ENCODE peak calls at places on chromosomes 2 and 18, in eight cellular contexts. One of them, this sample, is unnamed.

GRCh38 chr2:27078267-27079194 is at the start of gene EMILIN1:
- DNase-seq in activated naive CD8-positive, alpha-beta T cell treated with anti-CD3 and anti-CD28 coated beads, Interleukin-2, amount 50 U/mL, for 24 hours: no peak
- DNase-seq in hypothalamus: no peak
- DNase-seq in Ammon's horn: peak
- DNase-seq in aorta: peak
- DNase-seq in mesenteric fat pad: peak
- DNase-seq in GM12865: no peak
- DNase-seq in left ventricle myocardium inferior: peak
- DNase-seq in this sample: peak

GRCh38 chr18:46072959-46073358 is 899 bp upstream of the PSTPIP2 start:
- DNase-seq in activated naive CD8-positive, alpha-beta T cell treated with anti-CD3 and anti-CD28 coated beads, Interleukin-2, amount 50 U/mL, for 24 hours: no peak
- DNase-seq in Ammon's horn: no peak
- DNase-seq in hypothalamus: no peak
- DNase-seq in left ventricle myocardium inferior: no peak
- DNase-seq in GM12865: no peak
- DNase-seq in aorta: no peak
- DNase-seq in mesenteric fat pad: no peak
- DNase-seq in this sample: no peak

GRCh38 chr2:216633616-216634316 is 546 bp downstream of the IGFBP2 start:
- DNase-seq in Ammon's horn: no peak
- DNase-seq in activated naive CD8-positive, alpha-beta T cell treated with anti-CD3 and anti-CD28 coated beads, Interleukin-2, amount 50 U/mL, for 24 hours: peak
- DNase-seq in aorta: no peak
- DNase-seq in hypothalamus: no peak
- DNase-seq in left ventricle myocardium inferior: no peak
- DNase-seq in mesenteric fat pad: no peak
- DNase-seq in GM12865: no peak
- DNase-seq in this sample: no peak

GRCh38 chr2:242027676-242028450 is 158.3 kb downstream of the RTP5 start:
- DNase-seq in aorta: peak
- DNase-seq in activated naive CD8-positive, alpha-beta T cell treated with anti-CD3 and anti-CD28 coated beads, Interleukin-2, amount 50 U/mL, for 24 hours: no peak
- DNase-seq in GM12865: no peak
- DNase-seq in hypothalamus: no peak
- DNase-seq in mesenteric fat pad: peak
- DNase-seq in left ventricle myocardium inferior: no peak
- DNase-seq in Ammon's horn: no peak
- DNase-seq in this sample: no peak

GRCh38 chr2:113200236-113200635 is 26.5 kb downstream of the PSD4 start:
- DNase-seq in GM12865: no peak
- DNase-seq in left ventricle myocardium inferior: no peak
- DNase-seq in activated naive CD8-positive, alpha-beta T cell treated with anti-CD3 and anti-CD28 coated beads, Interleukin-2, amount 50 U/mL, for 24 hours: no peak
- DNase-seq in hypothalamus: no peak
- DNase-seq in mesenteric fat pad: no peak
- DNase-seq in aorta: peak
- DNase-seq in Ammon's horn: no peak
- DNase-seq in this sample: no peak

GRCh38 chr2:94984964-94985575 is 40.4 kb upstream of the MAL start:
- DNase-seq in GM12865: no peak
- DNase-seq in aorta: no peak
- DNase-seq in activated naive CD8-positive, alpha-beta T cell treated with anti-CD3 and anti-CD28 coated beads, Interleukin-2, amount 50 U/mL, for 24 hours: no peak
- DNase-seq in mesenteric fat pad: no peak
- DNase-seq in left ventricle myocardium inferior: no peak
- DNase-seq in hypothalamus: no peak
- DNase-seq in Ammon's horn: no peak
- DNase-seq in this sample: no peak

GRCh38 chr2:226802573-226802972 is 3.0 kb upstream of the IRS1 start:
- DNase-seq in aorta: no peak
- DNase-seq in GM12865: peak
- DNase-seq in activated naive CD8-positive, alpha-beta T cell treated with anti-CD3 and anti-CD28 coated beads, Interleukin-2, amount 50 U/mL, for 24 hours: no peak
- DNase-seq in mesenteric fat pad: no peak
- DNase-seq in left ventricle myocardium inferior: no peak
- DNase-seq in Ammon's horn: peak
- DNase-seq in hypothalamus: no peak
- DNase-seq in this sample: peak

GRCh38 chr2:26471278-26471677 is 6.6 kb downstream of the OTOF start:
- DNase-seq in GM12865: no peak
- DNase-seq in aorta: no peak
- DNase-seq in left ventricle myocardium inferior: no peak
- DNase-seq in mesenteric fat pad: no peak
- DNase-seq in hypothalamus: no peak
- DNase-seq in Ammon's horn: no peak
- DNase-seq in activated naive CD8-positive, alpha-beta T cell treated with anti-CD3 and anti-CD28 coated beads, Interleukin-2, amount 50 U/mL, for 24 hours: no peak
- DNase-seq in this sample: no peak

GRCh38 chr18:34929336-34929780 is 111.9 kb upstream of the MAPRE2 start:
- DNase-seq in GM12865: no peak
- DNase-seq in mesenteric fat pad: no peak
- DNase-seq in left ventricle myocardium inferior: no peak
- DNase-seq in activated naive CD8-positive, alpha-beta T cell treated with anti-CD3 and anti-CD28 coated beads, Interleukin-2, amount 50 U/mL, for 24 hours: no peak
- DNase-seq in Ammon's horn: no peak
- DNase-seq in aorta: no peak
- DNase-seq in hypothalamus: no peak
- DNase-seq in this sample: peak